ENCODE peak calls at places on chromosomes 16 and 17, in four cellular contexts. One of them, this sample, is unnamed.
A peak's percentile ranks its signal among the peaks of the same experiment; 100 is the strongest.

GRCh38 chr17:78716814-78717393 is 65.2 kb downstream of the CYTH1 start:
- DNase-seq in HCT116: no peak
- DNase-seq in SK-N-SH: peak; percentile 82
- DNase-seq in GM12878: no peak
- DNase-seq in this sample: no peak

GRCh38 chr16:88068476-88069396 is 117.5 kb downstream of the BANP start:
- DNase-seq in HCT116: no peak
- DNase-seq in SK-N-SH: no peak
- DNase-seq in GM12878: no peak
- DNase-seq in this sample: no peak

GRCh38 chr17:47702391-47702995 is 8.5 kb downstream of the TBKBP1 start:
- DNase-seq in HCT116: no peak
- DNase-seq in SK-N-SH: no peak
- DNase-seq in GM12878: no peak
- DNase-seq in this sample: no peak

GRCh38 chr17:19702231-19702641 is 14.1 kb downstream of the SLC47A2 start:
- DNase-seq in HCT116: no peak
- DNase-seq in SK-N-SH: no peak
- DNase-seq in GM12878: no peak
- DNase-seq in this sample: no peak

GRCh38 chr17:79220201-79220714 is 145.6 kb downstream of the ENGASE start:
- DNase-seq in HCT116: no peak
- DNase-seq in SK-N-SH: peak; percentile 44
- DNase-seq in GM12878: no peak
- DNase-seq in this sample: no peak

GRCh38 chr17:14301761-14302401 is 1.0 kb downstream of the HS3ST3B1 start:
- DNase-seq in HCT116: no peak
- DNase-seq in SK-N-SH: no peak
- DNase-seq in GM12878: no peak
- DNase-seq in this sample: no peak

GRCh38 chr17:5618511-5618910 is 34.2 kb upstream of the NLRP1 start:
- DNase-seq in HCT116: no peak
- DNase-seq in SK-N-SH: no peak
- DNase-seq in GM12878: no peak
- DNase-seq in this sample: no peak

GRCh38 chr16:64858076-64858475 is 263.8 kb downstream of the CDH11 start:
- DNase-seq in HCT116: no peak
- DNase-seq in SK-N-SH: no peak
- DNase-seq in GM12878: no peak
- DNase-seq in this sample: no peak

GRCh38 chr17:22203208-22203715 is 510.9 kb downstream of the KCNJ18 start:
- DNase-seq in HCT116: no peak
- DNase-seq in SK-N-SH: no peak
- DNase-seq in GM12878: no peak
- DNase-seq in this sample: no peak

GRCh38 chr16:88306860-88307545 is 75.8 kb upstream of the ZNF469 start:
- DNase-seq in HCT116: no peak
- DNase-seq in SK-N-SH: no peak
- DNase-seq in GM12878: no peak
- DNase-seq in this sample: no peak

GRCh38 chr16:84396537-84397008 is 28.2 kb downstream of the ATP2C2 start:
- DNase-seq in HCT116: no peak
- DNase-seq in SK-N-SH: no peak
- DNase-seq in GM12878: no peak
- DNase-seq in this sample: no peak

GRCh38 chr16:55778718-55779117 is 54.2 kb downstream of the CES1 start:
- DNase-seq in HCT116: no peak
- DNase-seq in SK-N-SH: no peak
- DNase-seq in GM12878: no peak
- DNase-seq in this sample: no peak

GRCh38 chr17:35716173-35716572 is 15.3 kb upstream of the RASL10B start:
- DNase-seq in HCT116: no peak
- DNase-seq in SK-N-SH: no peak
- DNase-seq in GM12878: no peak
- DNase-seq in this sample: no peak

GRCh38 chr17:9484789-9485188 is 90.8 kb downstream of the STX8 start:
- DNase-seq in HCT116: no peak
- DNase-seq in SK-N-SH: no peak
- DNase-seq in GM12878: no peak
- DNase-seq in this sample: no peak

GRCh38 chr17:50872710-50873424 is 6.7 kb upstream of the TOB1 start:
- DNase-seq in HCT116: no peak
- DNase-seq in SK-N-SH: no peak
- DNase-seq in GM12878: no peak
- DNase-seq in this sample: no peak

GRCh38 chr17:81514735-81515529 is 2.3 kb upstream of the ACTG1 start:
- DNase-seq in HCT116: peak; percentile 71
- DNase-seq in SK-N-SH: peak; percentile 90
- DNase-seq in GM12878: no peak
- DNase-seq in this sample: peak; percentile 31

GRCh38 chr17:3724373-3725077 is 822 bp downstream of the HASPIN start:
- DNase-seq in HCT116: no peak
- DNase-seq in SK-N-SH: no peak
- DNase-seq in GM12878: no peak
- DNase-seq in this sample: no peak

GRCh38 chr16:72302352-72302751 is 130.4 kb upstream of the PMFBP1 start:
- DNase-seq in HCT116: no peak
- DNase-seq in SK-N-SH: no peak
- DNase-seq in GM12878: no peak
- DNase-seq in this sample: no peak

GRCh38 chr16:64983983-64984382 is 137.9 kb downstream of the CDH11 start:
- DNase-seq in HCT116: no peak
- DNase-seq in SK-N-SH: peak; percentile 32
- DNase-seq in GM12878: no peak
- DNase-seq in this sample: peak; percentile 5

GRCh38 chr17:35621768-35622167 is 34.6 kb downstream of the AP2B1 start:
- DNase-seq in HCT116: no peak
- DNase-seq in SK-N-SH: no peak
- DNase-seq in GM12878: no peak
- DNase-seq in this sample: no peak

GRCh38 chr17:37147301-37147812 is 198.6 kb downstream of the AATF start:
- DNase-seq in HCT116: no peak
- DNase-seq in SK-N-SH: no peak
- DNase-seq in GM12878: peak; percentile 27
- DNase-seq in this sample: no peak

DNA sequence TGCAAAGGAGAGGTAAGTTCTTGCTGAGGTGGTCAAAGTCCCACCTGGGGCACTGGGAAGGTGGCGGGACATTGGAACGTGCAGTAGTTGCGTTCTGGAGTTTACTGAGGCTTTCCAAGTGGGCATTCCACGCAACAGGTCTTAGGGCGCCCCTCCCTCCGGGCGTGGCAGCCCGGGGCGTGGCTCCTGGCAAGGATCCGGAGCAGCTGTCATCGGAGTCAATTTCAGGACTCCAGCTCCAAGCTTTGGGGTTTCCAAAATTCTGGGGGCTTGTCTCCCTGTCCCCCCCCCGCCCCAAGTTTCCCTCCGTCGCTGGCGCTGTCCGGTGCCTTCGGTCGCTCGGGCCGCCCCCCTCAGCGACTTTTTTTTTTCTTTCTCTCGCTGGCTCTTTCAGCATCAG is 43.1 kb upstream of the AMZ2 start:
- DNase-seq in HCT116: no peak
- DNase-seq in SK-N-SH: no peak
- DNase-seq in GM12878: no peak
- DNase-seq in this sample: peak; percentile 22
- TF ChIP-seq ZBTB33 in HCT116: no peak
- TF ChIP-seq ZBTB33 in SK-N-SH: no peak
- TF ChIP-seq ZBTB33 in GM12878: no peak
- TF ChIP-seq ZBTB33 in this sample: no peak

DNA sequence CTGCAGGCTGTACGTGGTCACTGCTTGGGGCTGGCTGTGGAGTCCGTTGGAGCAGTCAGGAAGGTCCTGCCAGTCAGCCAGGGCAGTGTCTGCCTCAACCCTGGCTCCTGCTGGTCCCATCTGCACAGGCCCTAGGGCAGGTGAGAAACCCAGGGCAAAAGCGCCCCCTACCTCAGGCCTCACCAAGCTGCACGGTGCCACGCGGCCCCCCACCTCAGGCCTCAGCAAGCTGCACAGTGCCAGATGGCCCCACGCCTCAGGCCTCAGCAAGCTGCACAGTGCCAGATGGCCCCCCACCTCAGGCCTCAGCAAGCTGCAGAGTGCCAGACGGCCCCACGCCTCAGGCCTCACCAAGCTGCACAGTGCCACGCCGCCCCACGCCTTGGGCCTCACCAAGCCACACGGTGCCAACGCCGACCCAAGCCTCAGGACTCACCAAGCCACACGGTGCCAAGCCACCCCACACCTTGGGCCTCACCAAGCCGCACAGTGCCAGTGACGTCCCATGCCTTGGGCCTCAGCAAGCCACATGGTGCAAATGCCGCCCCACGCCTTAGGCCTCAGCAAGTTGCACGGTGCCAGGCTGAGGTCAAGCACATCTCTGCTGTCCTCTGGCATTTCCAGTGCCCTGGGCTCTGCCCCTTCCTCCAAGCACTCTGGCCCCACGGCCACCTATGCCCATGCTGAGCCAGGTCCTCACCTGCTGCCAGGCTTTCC is 5.5 kb downstream of the TMEM204 start:
- DNase-seq in HCT116: no peak
- DNase-seq in SK-N-SH: peak; percentile 77
- DNase-seq in GM12878: no peak
- DNase-seq in this sample: no peak
- TF ChIP-seq ZBTB33 in HCT116: no peak
- TF ChIP-seq ZBTB33 in SK-N-SH: no peak
- TF ChIP-seq ZBTB33 in GM12878: no peak
- TF ChIP-seq ZBTB33 in this sample: no peak

GRCh38 chr17:20706752-20707372 is 127.3 kb downstream of the CDRT15L2 start:
- DNase-seq in HCT116: no peak
- DNase-seq in SK-N-SH: no peak
- DNase-seq in GM12878: no peak
- DNase-seq in this sample: no peak
- TF ChIP-seq ZBTB33 in HCT116: no peak
- TF ChIP-seq ZBTB33 in SK-N-SH: no peak
- TF ChIP-seq ZBTB33 in GM12878: no peak
- TF ChIP-seq ZBTB33 in this sample: no peak

GRCh38 chr17:10879110-10879509 is 41.2 kb upstream of the PIRT start:
- DNase-seq in HCT116: no peak
- DNase-seq in SK-N-SH: peak; percentile 9
- DNase-seq in GM12878: no peak
- DNase-seq in this sample: peak; percentile 4
- TF ChIP-seq ZBTB33 in HCT116: no peak
- TF ChIP-seq ZBTB33 in SK-N-SH: no peak
- TF ChIP-seq ZBTB33 in GM12878: no peak
- TF ChIP-seq ZBTB33 in this sample: no peak

DNA sequence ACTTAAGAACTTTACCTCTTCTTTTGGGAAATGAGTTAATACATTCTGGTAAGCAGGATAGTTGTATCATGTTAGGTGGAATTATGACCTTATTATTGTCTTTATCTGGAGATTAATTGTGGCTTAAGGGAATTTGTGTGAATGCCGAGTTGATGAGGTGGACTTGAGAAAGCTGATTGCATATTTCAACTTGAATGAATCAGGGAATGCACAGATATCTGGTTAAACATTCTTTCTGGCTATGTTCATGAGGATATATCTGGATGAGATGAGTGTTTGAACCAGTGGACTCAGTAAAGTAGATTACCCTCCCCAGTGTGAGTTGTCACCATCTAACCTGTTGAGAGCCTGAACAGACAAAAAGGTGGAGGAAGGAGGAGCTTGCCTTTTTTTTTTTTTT is 326.1 kb upstream of the GOT2 start:
- DNase-seq in HCT116: no peak
- DNase-seq in SK-N-SH: no peak
- DNase-seq in GM12878: no peak
- DNase-seq in this sample: no peak
- TF ChIP-seq ZBTB33 in HCT116: no peak
- TF ChIP-seq ZBTB33 in SK-N-SH: no peak
- TF ChIP-seq ZBTB33 in GM12878: no peak
- TF ChIP-seq ZBTB33 in this sample: no peak

GRCh38 chr17:73189417-73190099 is 3.3 kb upstream of the COG1 start:
- DNase-seq in HCT116: peak; percentile 71
- DNase-seq in SK-N-SH: peak; percentile 80
- DNase-seq in GM12878: no peak
- DNase-seq in this sample: peak; percentile 53
- TF ChIP-seq ZBTB33 in HCT116: no peak
- TF ChIP-seq ZBTB33 in SK-N-SH: no peak
- TF ChIP-seq ZBTB33 in GM12878: no peak
- TF ChIP-seq ZBTB33 in this sample: no peak

DNA sequence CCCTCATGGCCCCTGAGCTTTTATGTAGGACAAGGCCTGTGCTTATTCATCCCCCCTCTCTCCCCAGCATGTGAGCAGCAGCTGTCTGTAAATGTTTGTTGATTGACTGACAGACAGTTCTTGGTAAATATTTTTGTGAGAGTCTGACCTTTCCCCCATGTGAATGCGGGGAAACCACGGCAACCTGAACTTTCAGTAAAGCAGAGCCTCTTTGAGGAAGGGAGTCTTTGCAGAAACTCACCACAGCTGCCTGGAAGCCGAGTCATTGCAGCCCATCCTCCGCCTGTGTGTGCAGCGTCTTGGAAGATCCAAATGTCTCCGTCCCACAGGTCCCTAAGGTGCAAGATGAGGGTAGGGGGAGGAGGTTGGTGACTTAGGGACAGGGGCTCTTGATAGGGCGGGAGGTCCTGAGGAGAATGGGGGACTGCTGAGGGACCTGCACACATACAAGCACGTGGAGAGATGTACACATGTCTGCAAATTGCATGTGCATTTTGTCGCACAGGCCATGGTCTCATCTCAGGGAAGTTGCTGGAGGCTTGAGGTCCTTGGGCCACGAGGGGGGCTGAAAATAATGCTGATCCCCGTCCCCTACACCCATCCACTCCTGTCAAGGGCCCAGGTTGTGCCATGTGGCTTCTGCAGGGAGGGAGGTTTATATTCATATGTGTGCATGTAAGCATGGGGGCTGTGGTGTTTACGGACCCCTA is 22.9 kb upstream of the IL21R start:
- DNase-seq in HCT116: no peak
- DNase-seq in SK-N-SH: no peak
- DNase-seq in GM12878: no peak
- DNase-seq in this sample: no peak
- TF ChIP-seq ZBTB33 in HCT116: no peak
- TF ChIP-seq ZBTB33 in SK-N-SH: no peak
- TF ChIP-seq ZBTB33 in GM12878: no peak
- TF ChIP-seq ZBTB33 in this sample: no peak

DNA sequence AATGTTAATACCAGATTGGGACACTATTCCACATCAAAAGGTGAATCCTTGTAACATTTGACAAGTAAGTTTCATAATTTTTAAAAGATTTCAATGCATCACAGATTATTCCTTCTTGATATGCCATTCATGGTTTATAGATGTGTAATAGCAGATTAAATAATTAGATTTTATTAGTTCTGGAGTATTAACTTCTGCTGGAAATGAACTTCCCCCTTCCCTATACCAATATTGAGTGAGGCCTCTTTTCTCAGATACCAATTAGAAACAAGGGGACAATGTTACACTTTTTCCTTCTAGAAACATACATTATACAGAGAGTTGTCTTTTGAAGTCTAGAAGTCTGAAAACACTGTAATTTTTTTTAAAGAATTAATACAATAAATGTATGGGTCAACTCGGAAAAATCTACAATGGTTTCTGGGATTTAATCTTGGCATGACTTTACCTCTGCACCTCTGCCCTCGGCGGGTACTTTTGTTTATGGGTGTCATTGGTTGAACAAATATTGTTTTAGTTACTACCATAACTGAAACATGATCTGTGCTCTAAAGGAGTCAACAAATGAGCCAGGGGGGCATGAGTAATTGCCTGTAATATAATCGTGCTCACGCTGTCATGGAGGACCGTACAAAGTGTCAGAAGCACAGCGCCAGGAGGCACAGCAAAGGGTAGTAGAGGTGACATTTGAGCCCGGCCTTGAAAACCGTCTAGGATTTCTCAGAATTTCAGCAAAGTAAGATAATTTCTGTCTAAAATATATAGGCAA is 8.2 kb downstream of the LRRC37B start:
- DNase-seq in HCT116: no peak
- DNase-seq in SK-N-SH: no peak
- DNase-seq in GM12878: no peak
- DNase-seq in this sample: no peak
- TF ChIP-seq ZBTB33 in HCT116: no peak
- TF ChIP-seq ZBTB33 in SK-N-SH: no peak
- TF ChIP-seq ZBTB33 in GM12878: no peak
- TF ChIP-seq ZBTB33 in this sample: no peak